ENCODE peak calls at places on chromosome 9, in ten cellular contexts. E is neuronal stem cell; H is foreskin fibroblast; Q is heart right ventricle; X is NCI-H774; G is ELR; Z is left cardiac atrium; J is RPMI7951; Y is activated CD8-positive, alpha-beta T cell treated with anti-CD3 and anti-CD28 coated beads for 36 hours; L is RWPE1. N is an unnamed sample.

GRCh38 chr9:132879443-132880310 is 979 bp downstream of the SPACA9 start:
- DNase-seq in Y (no peak), H (no peak), E (no peak), L (peak; percentile 28), J (peak; percentile 23), Q (no peak), G (peak; percentile 11), Z (no peak), X (no peak), N (no peak)

GRCh38 chr9:135255033-135255842 is 167.8 kb downstream of the OLFM1 start:
- DNase-seq in Z (no peak), X (no peak), Y (no peak), H (no peak), J (no peak), E (no peak), G (no peak), L (no peak), Q (no peak), N (no peak)

GRCh38 chr9:37031902-37032301 is 2.2 kb downstream of the PAX5 start:
- DNase-seq in Q (no peak), E (no peak), H (no peak), X (no peak), G (no peak), Z (no peak), Y (no peak), L (no peak), J (no peak), N (no peak)

GRCh38 chr9:91426123-91426745 is 2.6 kb upstream of the NFIL3 start:
- DNase-seq in Q (no peak), E (no peak), Y (no peak), G (peak; percentile 73), X (no peak), J (peak; percentile 56), L (peak; percentile 71), H (peak; percentile 70), Z (no peak), N (no peak)

GRCh38 chr9:130287736-130288135 is 22.2 kb downstream of the HMCN2 start:
- DNase-seq in G (no peak), X (peak; percentile 56), Z (peak; percentile 26), L (no peak), H (no peak), E (no peak), J (no peak), Q (no peak), Y (no peak), N (no peak)

GRCh38 chr9:5622019-5622418 is 6.9 kb upstream of the RIC1 start:
- DNase-seq in J (peak; percentile 41), L (peak; percentile 12), Y (no peak), X (no peak), Z (no peak), E (no peak), H (peak; percentile 86), Q (no peak), G (peak; percentile 84), N (peak; percentile 74)

GRCh38 chr9:124285903-124286291 is 28.1 kb downstream of the NEK6 start:
- DNase-seq in Q (no peak), E (no peak), J (peak; percentile 95), H (peak; percentile 98), X (no peak), Z (peak; percentile 80), Y (peak; percentile 85), L (no peak), G (peak; percentile 96), N (no peak)

GRCh38 chr9:36051317-36051716 is 14.6 kb downstream of the RECK start:
- DNase-seq in H (no peak), Q (no peak), J (no peak), L (no peak), G (no peak), Z (no peak), E (no peak), X (no peak), Y (peak; percentile 11), N (no peak)

GRCh38 chr9:109121218-109121796 is 1.6 kb upstream of the TMEM245 start:
- DNase-seq in Q (no peak), E (no peak), X (no peak), H (no peak), L (no peak), Y (no peak), Z (no peak), G (no peak), J (no peak), N (no peak)

GRCh38 chr9:6928863-6929262 is 171.1 kb downstream of the KDM4C start:
- DNase-seq in G (no peak), Q (no peak), H (no peak), Y (no peak), X (no peak), L (no peak), J (no peak), Z (no peak), E (no peak), N (no peak)

GRCh38 chr9:34589656-34590375 is at the start of gene CNTFR:
- DNase-seq in G (no peak), X (no peak), H (no peak), J (no peak), Y (peak; percentile 31), L (no peak), Z (peak; percentile 58), E (no peak), Q (peak; percentile 54), N (no peak)

GRCh38 chr9:31144614-31145013 is 1239.8 kb upstream of the ACO1 start:
- DNase-seq in G (no peak), X (no peak), J (no peak), Y (no peak), L (no peak), Q (no peak), E (no peak), Z (no peak), H (no peak), N (peak; percentile 37)

GRCh38 chr9:18985996-18986395 is 47.0 kb downstream of the SAXO1 start:
- DNase-seq in Z (no peak), L (no peak), H (no peak), G (no peak), X (no peak), Q (no peak), J (no peak), Y (no peak), E (no peak), N (no peak)

GRCh38 chr9:35814106-35814840 is 569 bp downstream of the HINT2 start:
- DNase-seq in L (peak; percentile 64), Y (peak; percentile 68), H (peak; percentile 87), Q (peak; percentile 76), X (peak; percentile 36), E (peak; percentile 67), Z (peak; percentile 86), J (peak; percentile 70), G (peak; percentile 79), N (peak; percentile 30)

GRCh38 chr9:5893591-5894236 is 3.0 kb downstream of the MLANA start:
- DNase-seq in G (no peak), H (no peak), L (no peak), Y (no peak), Q (no peak), J (no peak), Z (no peak), X (peak; percentile 37), E (no peak), N (no peak)

GRCh38 chr9:98217255-98217654 is 24.8 kb upstream of the CORO2A start:
- DNase-seq in Y (no peak), H (no peak), X (no peak), Z (no peak), L (no peak), J (no peak), G (no peak), Q (no peak), E (no peak), N (no peak)

GRCh38 chr9:96047741-96048115 is 172.2 kb downstream of the ERCC6L2 start:
- DNase-seq in H (no peak), Y (no peak), Q (no peak), Z (no peak), G (no peak), J (no peak), X (no peak), L (no peak), E (no peak), N (no peak)

GRCh38 chr9:136535070-136535469 is 10.8 kb downstream of the NOTCH1 start:
- DNase-seq in J (no peak), Y (no peak), H (no peak), X (no peak), L (no peak), Q (no peak), E (no peak), Z (no peak), G (no peak), N (no peak)

GRCh38 chr9:131402073-131402472 is 8.2 kb downstream of the PRRC2B start:
- DNase-seq in G (peak; percentile 77), L (no peak), Y (no peak), H (peak; percentile 77), X (no peak), Z (no peak), Q (no peak), J (peak; percentile 60), E (no peak), N (peak; percentile 44)

GRCh38 chr9:109574061-109574882 is 76.2 kb upstream of the PTPN3 start:
- DNase-seq in G (peak; percentile 77), Z (no peak), E (peak; percentile 39), L (peak; percentile 81), J (peak; percentile 69), Q (no peak), Y (peak; percentile 28), X (peak; percentile 38), H (peak; percentile 77), N (no peak)

GRCh38 chr9:121073038-121073437 is 1.7 kb upstream of the CNTRL start:
- DNase-seq in E (no peak), L (peak; percentile 36), H (peak; percentile 87), X (no peak), Q (peak; percentile 14), Y (no peak), J (peak; percentile 49), Z (peak; percentile 45), G (peak; percentile 59), N (peak; percentile 20)

GRCh38 chr9:116643691-116644090 is 43.4 kb upstream of the TRIM32 start:
- DNase-seq in L (no peak), Y (no peak), X (no peak), H (peak; percentile 58), Q (no peak), Z (no peak), E (no peak), J (no peak), G (no peak), N (no peak)

GRCh38 chr9:111482656-111483418 is 1.3 kb downstream of the ECPAS start:
- DNase-seq in E (peak; percentile 71), L (peak; percentile 90), G (peak; percentile 78), Q (peak; percentile 75), X (peak; percentile 48), Z (peak; percentile 83), J (peak; percentile 56), Y (peak; percentile 81), H (peak; percentile 85), N (peak; percentile 48)

GRCh38 chr9:107681988-107682387 is 192.4 kb upstream of the KLF4 start:
- DNase-seq in Q (no peak), X (no peak), J (no peak), Y (no peak), L (no peak), E (no peak), G (no peak), H (no peak), Z (no peak), N (no peak)

GRCh38 chr9:38421498-38422211 is 2.6 kb downstream of the IGFBPL1 start:
- DNase-seq in X (no peak), L (no peak), Q (no peak), Y (no peak), J (peak; percentile 6), G (no peak), H (peak; percentile 42), E (peak; percentile 80), Z (no peak), N (no peak)

GRCh38 chr9:4334439-4334838 is 34.6 kb upstream of the GLIS3 start:
- DNase-seq in G (no peak), Z (peak; percentile 38), L (no peak), Y (no peak), X (peak; percentile 93), J (peak; percentile 21), E (no peak), Q (peak; percentile 27), H (peak; percentile 23), N (peak; percentile 15)

GRCh38 chr9:88781500-88782391 is 209.5 kb upstream of the S1PR3 start:
- DNase-seq in Q (peak; percentile 33), Z (peak; percentile 70), J (peak; percentile 81), X (no peak), Y (no peak), H (peak; percentile 77), L (no peak), G (peak; percentile 24), E (no peak), N (no peak)

GRCh38 chr9:132647355-132647754 is 22.4 kb downstream of the DDX31 start:
- DNase-seq in E (no peak), H (peak; percentile 98), L (no peak), G (peak; percentile 98), Q (no peak), Z (no peak), X (no peak), Y (no peak), J (peak; percentile 99), N (peak; percentile 96)